ENCODE peak calls at places on chromosome 2, in five cellular contexts. W is GM12878, J is HepG2, F is SK-N-SH, E is K562. Y is an unnamed sample.

GRCh38 chr2:172964511-172964910 is 111.1 kb upstream of the MAP3K20 start:
- DNase-seq in F (no peak), W (no peak), E (no peak), J (no peak), Y (no peak)

GRCh38 chr2:13822365-13822764 is 810.2 kb upstream of the LRATD1 start:
- DNase-seq in E (no peak), F (no peak), W (no peak), J (no peak), Y (no peak)

GRCh38 chr2:26344581-26345283 is 1.2 kb upstream of the SELENOI start:
- DNase-seq in W (no peak), J (peak), F (no peak), E (peak), Y (no peak)

GRCh38 chr2:104430892-104431291 is 423.0 kb upstream of the POU3F3 start:
- DNase-seq in J (no peak), W (no peak), F (no peak), E (no peak), Y (no peak)

GRCh38 chr2:3595985-3596384 is 1.1 kb downstream of the COLEC11 start:
- DNase-seq in E (peak), J (no peak), F (peak), W (no peak), Y (no peak)

GRCh38 chr2:64105676-64106461 is 38.4 kb downstream of the PELI1 start:
- DNase-seq in W (no peak), J (peak), E (no peak), F (no peak), Y (no peak)

GRCh38 chr2:99971326-99971965 is 170.9 kb downstream of the AFF3 start:
- DNase-seq in J (no peak), E (no peak), F (no peak), W (no peak), Y (no peak)

GRCh38 chr2:221255862-221256261 is 316.2 kb downstream of the EPHA4 start:
- DNase-seq in J (no peak), F (no peak), E (no peak), W (no peak), Y (no peak)

GRCh38 chr2:47174731-47175361 is 19.7 kb upstream of the STPG4 start:
- DNase-seq in E (peak), F (peak), J (peak), W (no peak), Y (no peak)

GRCh38 chr2:160224060-160224459 is 24.0 kb upstream of the ITGB6 start:
- DNase-seq in F (no peak), W (peak), E (peak), J (peak), Y (peak)

GRCh38 chr2:239498981-239499633 is 98.3 kb upstream of the HDAC4 start:
- DNase-seq in E (no peak), W (no peak), F (no peak), J (no peak), Y (no peak)

GRCh38 chr2:221350621-221351020 is 221.5 kb downstream of the EPHA4 start:
- DNase-seq in E (no peak), J (no peak), W (no peak), F (no peak), Y (no peak)

GRCh38 chr2:181141676-181142075 is 161.3 kb downstream of the UBE2E3 start:
- DNase-seq in E (no peak), F (no peak), W (no peak), J (no peak), Y (no peak)

DNA sequence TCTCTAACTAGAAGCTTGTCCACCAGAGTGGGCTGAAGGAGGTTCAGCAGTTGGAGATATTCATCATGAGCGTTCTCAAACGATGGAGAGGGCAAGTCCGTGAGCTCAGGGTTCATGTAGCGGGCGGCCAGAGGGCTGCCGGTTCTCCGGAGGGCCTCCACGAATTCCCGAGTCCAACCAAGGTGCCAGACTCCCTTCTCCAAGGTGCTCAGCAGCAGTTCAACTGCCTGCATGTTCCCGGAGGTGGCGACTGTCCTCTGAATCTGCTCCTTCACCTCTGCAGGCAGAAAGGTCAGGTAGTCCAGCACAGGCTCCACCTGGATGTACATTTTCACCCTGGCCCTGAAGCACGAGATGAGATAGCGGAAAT is 589 bp downstream of the IFIH1 start:
- DNase-seq in E (peak), F (no peak), J (no peak), W (no peak), Y (peak)
- TF ChIP-seq FOXM1 in E (no peak), F (no peak), J (no peak), W (no peak), Y (no peak)

DNA sequence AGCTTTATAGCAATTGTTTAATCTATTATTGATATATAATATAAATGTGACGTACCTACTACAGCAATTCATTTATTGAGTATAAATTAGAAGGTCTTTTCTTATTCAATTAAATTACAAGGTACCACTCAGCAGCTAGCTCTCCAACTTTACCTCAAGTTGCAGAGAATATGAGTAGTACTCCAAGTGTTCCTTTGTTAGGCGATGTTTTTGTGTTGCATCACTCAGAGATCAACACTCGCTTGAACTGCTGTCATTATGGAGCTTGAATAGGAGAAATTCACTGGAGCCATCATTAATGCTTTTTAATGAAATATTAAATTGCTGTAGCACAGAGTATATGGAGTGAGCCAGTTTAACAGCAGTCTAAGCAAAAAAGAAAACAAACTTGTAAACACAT is 320.0 kb downstream of the FSIP2 start:
- DNase-seq in J (no peak), W (no peak), E (no peak), F (no peak), Y (no peak)
- TF ChIP-seq FOXM1 in J (no peak), W (no peak), E (no peak), F (no peak), Y (no peak)

GRCh38 chr2:207182916-207183315 is 17.2 kb upstream of the KLF7 start:
- DNase-seq in F (no peak), E (no peak), W (no peak), J (no peak), Y (no peak)

GRCh38 chr2:207184348-207184747 is 18.6 kb upstream of the KLF7 start:
- DNase-seq in J (no peak), E (no peak), F (no peak), W (no peak), Y (no peak)

GRCh38 chr2:207183506-207183905 is 17.8 kb upstream of the KLF7 start:
- DNase-seq in J (no peak), F (no peak), W (no peak), E (no peak), Y (no peak)

GRCh38 chr2:207181526-207182274 is 16.0 kb upstream of the KLF7 start:
- DNase-seq in F (no peak), E (no peak), J (no peak), W (no peak), Y (no peak)

GRCh38 chr2:207180741-207181140 is 15.0 kb upstream of the KLF7 start:
- DNase-seq in J (no peak), W (no peak), F (no peak), E (no peak), Y (no peak)
- TF ChIP-seq FOXM1 in J (no peak), W (no peak), F (no peak), E (no peak), Y (no peak)

GRCh38 chr2:222490100-222490499 is 65.8 kb downstream of the SGPP2 start:
- DNase-seq in E (no peak), J (no peak), W (no peak), F (no peak), Y (no peak)

GRCh38 chr2:222492683-222493082 is 68.3 kb downstream of the SGPP2 start:
- DNase-seq in E (no peak), W (no peak), J (peak), F (no peak), Y (no peak)

GRCh38 chr2:222499226-222499625 is 74.9 kb downstream of the SGPP2 start:
- DNase-seq in E (no peak), F (no peak), W (no peak), J (no peak), Y (no peak)

DNA sequence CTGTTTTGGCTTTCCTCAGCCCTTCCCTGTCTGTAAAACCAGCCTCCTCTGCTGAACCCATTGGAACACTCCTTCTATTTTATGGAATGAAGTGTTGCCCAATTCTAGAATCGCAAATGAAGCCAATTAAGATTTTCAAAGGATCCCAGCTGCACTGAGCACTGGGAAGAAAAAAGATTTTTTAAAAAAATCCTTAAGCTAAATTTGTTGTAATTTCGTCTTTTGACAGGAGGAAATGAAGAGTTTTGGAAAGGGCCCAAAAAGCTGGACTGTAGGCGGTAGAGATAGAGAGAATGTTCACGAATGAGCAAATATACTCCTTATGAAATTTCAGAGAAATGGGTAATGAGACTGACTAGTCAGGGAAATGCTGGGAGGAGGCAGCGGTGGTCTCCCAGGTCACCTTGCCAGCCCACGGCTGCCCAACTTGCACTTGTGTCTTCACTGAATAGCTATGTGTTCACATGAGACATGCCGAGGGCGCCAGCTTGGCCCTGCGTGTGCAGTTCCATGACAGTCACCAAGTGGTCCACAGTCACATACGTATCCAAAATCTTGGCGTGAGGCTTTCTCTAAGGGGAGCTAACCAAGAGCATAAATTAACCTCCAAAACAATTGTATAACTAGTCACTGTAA is 69.9 kb downstream of the SGPP2 start:
- DNase-seq in W (no peak), E (no peak), J (no peak), F (no peak), Y (no peak)
- TF ChIP-seq FOXM1 in W (no peak), E (no peak), J (no peak), F (no peak), Y (no peak)

GRCh38 chr2:10216677-10217498 is 85.8 kb upstream of the HPCAL1 start:
- DNase-seq in F (no peak), J (peak), E (peak), W (no peak), Y (no peak)
- TF ChIP-seq FOXM1 in F (no peak), J (no peak), E (no peak), W (no peak), Y (no peak)

GRCh38 chr2:223545406-223545805 is 56.8 kb downstream of the SCG2 start:
- DNase-seq in F (no peak), J (no peak), W (no peak), E (no peak), Y (no peak)
- TF ChIP-seq FOXM1 in F (no peak), J (no peak), W (no peak), E (no peak), Y (no peak)

DNA sequence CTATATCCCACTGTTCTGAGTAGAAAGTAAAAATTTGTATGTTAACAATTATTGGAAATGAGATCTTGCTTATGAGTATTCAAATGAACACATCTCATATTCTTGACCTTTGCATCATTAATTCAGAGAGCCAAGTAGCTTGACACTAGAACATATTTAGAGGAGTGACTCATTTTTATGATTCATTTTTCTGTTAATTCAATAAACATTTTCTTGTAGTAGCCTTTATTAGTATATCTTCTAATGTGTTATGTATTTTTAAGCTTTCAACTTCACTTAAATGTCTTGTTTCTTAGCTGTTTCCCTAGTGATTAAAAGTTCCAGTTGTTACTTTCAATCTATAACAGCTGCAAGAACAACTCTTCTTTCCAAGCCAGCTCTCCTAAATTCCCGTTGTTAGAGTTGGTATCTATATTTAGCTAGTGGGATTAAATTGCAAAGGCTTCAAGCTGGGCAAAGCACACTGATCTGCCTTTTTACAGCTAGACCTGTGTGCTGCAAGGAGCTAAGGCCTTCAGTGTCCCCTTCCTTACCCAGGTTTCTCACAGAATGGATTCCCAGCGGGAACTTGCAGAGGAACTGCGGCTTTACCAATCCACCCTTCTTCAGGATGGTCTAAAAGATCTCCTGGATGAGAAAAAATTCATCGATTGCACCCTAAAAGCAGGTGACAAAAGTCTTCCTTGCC is at the start of gene KLHL41:
- DNase-seq in F (no peak), E (no peak), W (no peak), J (no peak), Y (peak)
- TF ChIP-seq FOXM1 in F (no peak), E (no peak), W (no peak), J (no peak), Y (no peak)

GRCh38 chr2:154720642-154721041 is 22.1 kb downstream of the KCNJ3 start:
- DNase-seq in E (no peak), J (no peak), F (no peak), W (no peak), Y (no peak)
- TF ChIP-seq FOXM1 in E (no peak), J (no peak), F (no peak), W (no peak), Y (no peak)

GRCh38 chr2:166127217-166128155 is at the start of gene SCN1A:
- DNase-seq in J (peak), W (no peak), E (peak), F (peak), Y (peak)
- TF ChIP-seq FOXM1 in J (no peak), W (no peak), E (no peak), F (no peak), Y (no peak)

Y was measured in HEK293T.